ENCODE peak calls at places on chromosomes 2 and 18, in eight cellular contexts. O is OCI-LY7; A is aorta; U is small intestine; D is heart right ventricle; M is naive thymus-derived CD4-positive, alpha-beta T cell; R is hepatocyte; X is ovary. K is an unnamed sample.

GRCh38 chr18:28559511-28559910 is 382.6 kb upstream of the CDH2 start:
- DNase-seq in O (no peak), A (no peak), U (no peak), D (no peak), M (no peak), R (no peak), X (no peak), K (no peak)

GRCh38 chr18:74665905-74666304 is 68.2 kb downstream of the ZNF407 start:
- DNase-seq in O (no peak), A (no peak), U (no peak), D (no peak), M (no peak), R (no peak), X (no peak), K (no peak)

GRCh38 chr2:19674051-19675002 is 227.5 kb downstream of the TTC32 start:
- DNase-seq in O (no peak), A (no peak), U (no peak), D (no peak), M (no peak), R (no peak), X (no peak), K (no peak)

GRCh38 chr2:199278099-199278498 is 179.6 kb downstream of the SATB2 start:
- DNase-seq in O (no peak), A (no peak), U (no peak), D (no peak), M (no peak), R (no peak), X (no peak), K (no peak)

GRCh38 chr2:26907416-26907815 is 59.5 kb downstream of the DPYSL5 start:
- DNase-seq in O (no peak), A (no peak), U (no peak), D (no peak), M (no peak), R (no peak), X (no peak), K (no peak)

GRCh38 chr2:108858894-108859293 is 72.3 kb downstream of the CCDC138 start:
- DNase-seq in O (no peak), A (no peak), U (no peak), D (no peak), M (no peak), R (no peak), X (no peak), K (no peak)

GRCh38 chr2:196336715-196337617 is 165.6 kb upstream of the STK17B start:
- DNase-seq in O (peak; percentile 49), A (no peak), U (peak; percentile 20), D (no peak), M (peak; percentile 39), R (peak; percentile 53), X (no peak), K (no peak)

GRCh38 chr2:168338803-168339437 is 91.5 kb upstream of the STK39 start:
- DNase-seq in O (no peak), A (no peak), U (no peak), D (no peak), M (no peak), R (no peak), X (no peak), K (no peak)

GRCh38 chr18:33594799-33595198 is 16.8 kb downstream of the ASXL3 start:
- DNase-seq in O (no peak), A (no peak), U (no peak), D (no peak), M (no peak), R (no peak), X (no peak), K (no peak)

GRCh38 chr2:105103481-105103880 is 65.6 kb downstream of the MRPS9 start:
- DNase-seq in O (no peak), A (no peak), U (no peak), D (no peak), M (no peak), R (no peak), X (no peak), K (no peak)

GRCh38 chr2:10414000-10414451 is 34.1 kb downstream of the ODC1 start:
- DNase-seq in O (no peak), A (no peak), U (peak; percentile 93), D (no peak), M (no peak), R (no peak), X (no peak), K (no peak)

GRCh38 chr2:218400930-218401833 is 1.5 kb downstream of the CTDSP1 start:
- DNase-seq in O (no peak), A (peak; percentile 71), U (peak; percentile 76), D (peak; percentile 40), M (no peak), R (peak; percentile 78), X (no peak), K (peak; percentile 81)

GRCh38 chr2:151192681-151193080 is 69.0 kb downstream of the RBM43 start:
- DNase-seq in O (no peak), A (no peak), U (no peak), D (no peak), M (no peak), R (no peak), X (no peak), K (no peak)

GRCh38 chr2:29033172-29033571 is 41.2 kb downstream of the PCARE start:
- DNase-seq in O (no peak), A (no peak), U (no peak), D (no peak), M (no peak), R (no peak), X (no peak), K (no peak)

GRCh38 chr2:206533977-206534376 is 90.6 kb downstream of the ADAM23 start:
- DNase-seq in O (no peak), A (no peak), U (no peak), D (no peak), M (no peak), R (no peak), X (no peak), K (no peak)

DNA sequence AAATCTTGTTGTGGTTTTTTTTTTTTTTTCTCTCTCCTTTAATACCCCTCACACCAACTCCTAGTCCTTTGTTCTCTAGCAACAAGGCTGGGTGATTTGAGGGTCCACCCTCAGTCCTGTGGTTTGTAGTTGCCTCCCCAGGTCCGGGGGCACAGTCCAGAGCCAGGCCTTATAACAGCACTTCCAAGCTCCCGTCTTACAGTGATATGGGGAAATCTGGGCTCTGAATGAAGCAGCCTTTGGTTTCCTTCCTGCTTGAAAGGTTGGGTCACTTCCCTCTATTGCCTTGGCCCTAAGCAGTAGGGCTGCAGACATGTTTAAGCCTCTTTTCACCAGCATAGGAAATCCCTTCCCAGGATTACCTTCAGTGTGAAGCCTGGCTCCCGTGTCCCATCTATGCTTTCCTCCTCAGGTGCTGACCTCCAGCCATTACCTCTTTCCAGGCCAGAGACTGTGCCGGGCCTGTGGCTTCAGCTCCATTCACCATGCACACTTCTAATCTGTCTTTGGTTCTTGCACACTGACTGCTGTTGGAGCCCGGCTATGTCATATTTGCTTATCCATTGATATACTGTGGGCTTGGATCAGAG is 21.2 kb upstream of the NTSR2 start:
- DNase-seq in O (no peak), A (no peak), U (no peak), D (no peak), M (no peak), R (no peak), X (no peak), K (no peak)
- H3K4me1 ChIP-seq in O (peaks cover 10% of the 10 kb centered on the region), A (no peaks in the 10 kb centered on the region), U (no peaks in the 10 kb centered on the region), D (peaks cover 14% of the 10 kb centered on the region), M (peaks cover 7% of the 10 kb centered on the region), R (peaks cover 5% of the 10 kb centered on the region), X (peaks cover 8% of the 10 kb centered on the region), K (peaks cover 11% of the 10 kb centered on the region)

DNA sequence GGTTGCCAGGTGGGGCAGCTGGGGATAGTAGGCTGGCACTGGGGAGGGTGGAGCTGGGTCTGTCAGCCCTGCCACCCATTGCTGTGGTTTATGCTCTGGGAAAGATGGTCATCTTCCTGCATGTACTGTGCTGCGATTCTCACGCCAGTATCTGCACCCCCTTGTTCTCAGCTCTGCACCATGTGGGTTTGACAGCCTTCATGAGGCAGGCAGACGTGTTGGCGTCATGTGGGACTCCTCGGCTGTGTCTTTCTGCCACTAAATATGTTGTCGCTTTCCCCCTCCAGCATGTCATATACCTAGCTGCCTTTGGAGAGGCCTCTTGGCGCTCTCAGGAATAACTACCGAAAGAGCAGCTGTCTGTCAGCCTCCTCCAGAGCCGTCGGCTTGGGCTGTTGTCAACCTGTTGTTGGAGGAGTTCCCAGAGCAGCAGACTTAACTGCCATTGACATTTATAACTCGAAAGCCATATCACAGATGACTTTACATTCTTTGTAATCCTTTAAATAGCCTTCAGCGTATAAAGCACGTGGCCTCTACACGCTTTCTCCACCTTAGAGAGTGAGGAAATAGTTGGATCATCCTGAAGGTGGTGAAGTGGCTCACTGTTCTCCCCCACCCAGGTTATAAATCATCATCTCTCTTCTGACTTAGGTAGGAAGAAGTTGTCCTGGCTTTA is 80.4 kb upstream of the MGAT5 start:
- DNase-seq in O (no peak), A (no peak), U (peak; percentile 86), D (peak; percentile 50), M (no peak), R (peak; percentile 46), X (no peak), K (no peak)
- H3K27ac ChIP-seq in O (no peak overlapping the region), A (no peak overlapping the region), U (peak overlapping the region; percentile 35), D (peak overlapping the region; percentile 71), M (no peak overlapping the region), R (no peak overlapping the region), X (no peak overlapping the region), K (no peak overlapping the region)

GRCh38 chr2:215427585-215427984 is 8.3 kb downstream of the FN1 start:
- DNase-seq in O (no peak), A (no peak), U (no peak), D (no peak), M (no peak), R (no peak), X (no peak), K (no peak)
- H3K4me3 ChIP-seq in O (no peak overlapping the region), A (no peak overlapping the region), U (no peak overlapping the region), D (no peak overlapping the region), M (no peak overlapping the region), R (no peak overlapping the region), X (no peak overlapping the region), K (no peak overlapping the region)

GRCh38 chr2:224948859-224949258 is 93.4 kb downstream of the DOCK10 start:
- DNase-seq in O (no peak), A (peak; percentile 60), U (no peak), D (no peak), M (no peak), R (no peak), X (no peak), K (no peak)
- H3K4me1 ChIP-seq in O (peaks cover 79% of the 10 kb centered on the region), A (peaks cover 2% of the 10 kb centered on the region), U (no peaks in the 10 kb centered on the region), D (no peaks in the 10 kb centered on the region), M (peaks cover 52% of the 10 kb centered on the region), R (no peaks in the 10 kb centered on the region), X (no peaks in the 10 kb centered on the region), K (peaks cover 14% of the 10 kb centered on the region)

GRCh38 chr2:42055573-42056514 is 8.0 kb downstream of the PKDCC start:
- DNase-seq in O (no peak), A (no peak), U (peak; percentile 98), D (no peak), M (no peak), R (peak; percentile 89), X (no peak), K (no peak)
- H3K27ac ChIP-seq in O (no peak overlapping the region), A (peak overlapping the region; percentile 60), U (peak overlapping the region; percentile 24), D (peak overlapping the region; percentile 90), M (no peak overlapping the region), R (peak overlapping the region; percentile 95), X (no peak overlapping the region), K (peak overlapping the region; percentile 11)

DNA sequence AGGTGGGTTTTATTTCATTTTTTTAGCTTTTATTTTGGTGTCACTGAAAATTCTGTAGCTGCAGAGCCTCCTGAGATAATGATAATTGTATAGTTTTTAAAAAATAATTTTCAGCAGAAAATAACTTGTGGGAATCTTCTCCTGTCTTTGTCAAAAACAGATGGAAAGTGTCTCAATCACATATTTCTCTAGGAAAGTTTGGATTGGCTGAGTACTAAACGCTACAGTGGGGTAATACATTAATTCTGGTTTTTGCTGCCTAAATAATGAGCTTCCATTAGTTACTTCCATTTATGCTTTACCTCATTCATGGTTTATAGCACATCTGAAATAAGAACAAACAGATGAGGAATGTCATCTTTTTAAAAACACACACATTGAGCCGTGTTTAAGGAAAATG is 2.2 kb downstream of the TWIST2 start:
- DNase-seq in O (no peak), A (no peak), U (no peak), D (no peak), M (no peak), R (no peak), X (no peak), K (no peak)
- H3K4me3 ChIP-seq in O (no peak overlapping the region), A (no peak overlapping the region), U (no peak overlapping the region), D (peak overlapping the region; percentile 58), M (no peak overlapping the region), R (peak overlapping the region; percentile 36), X (peak overlapping the region; percentile 63), K (peak overlapping the region; percentile 63)

K was measured in upper lobe of right lung.